ENCODE peak calls at places on chromosomes 13 and 19, in seven cellular contexts. V is right cardiac atrium; P is stimulated activated naive B cell treated with anti-CD40 and anti-IgM and Interleukin-4, amounts not matched to agents 10 μg/mL and 1 μg/mL and 100 μg/mL, for 72 hours; B is fibroblast of pulmonary artery; T is lung microvascular endothelial cell; K is stimulated activated CD4-positive, alpha-beta T cell treated with anti-CD3 and anti-CD28 coated beads, Interleukin-12 subunit alpha, Interleukin-12 subunit beta, amount 100 ng/mL, for 24 hours; Z is Calu3. D is an unnamed sample.
A peak's percentile ranks its signal among the peaks of the same experiment; 100 is the strongest.

GRCh38 chr13:110868631-110869165 is 46.2 kb downstream of the ANKRD10 start:
- DNase-seq in V (no peak), P (no peak), Z (no peak), K (no peak), B (no peak), T (no peak), D (no peak)

GRCh38 chr19:55585658-55586339 is 5.2 kb upstream of the ZNF579 start:
- DNase-seq in K (no peak), T (no peak), B (peak; percentile 79), V (peak; percentile 94), Z (peak; percentile 73), P (peak; percentile 32), D (no peak)

GRCh38 chr13:39918837-39919236 is 263.4 kb downstream of the COG6 start:
- DNase-seq in K (no peak), V (no peak), P (no peak), T (no peak), Z (no peak), B (peak; percentile 66), D (no peak)

GRCh38 chr13:80835902-80836301 is 495.0 kb upstream of the SPRY2 start:
- DNase-seq in Z (no peak), B (no peak), V (no peak), K (no peak), T (no peak), P (no peak), D (no peak)

GRCh38 chr19:18723871-18724377 is 40.4 kb downstream of the CRTC1 start:
- DNase-seq in V (no peak), K (no peak), Z (no peak), B (no peak), P (no peak), T (no peak), D (no peak)

GRCh38 chr19:294819-295686 is 3.9 kb upstream of the PLPP2 start:
- DNase-seq in T (peak; percentile 30), Z (peak; percentile 61), K (no peak), V (peak; percentile 69), B (peak; percentile 29), P (peak; percentile 18), D (no peak)

GRCh38 chr19:12453495-12453894 is 12.7 kb upstream of the ZNF443 start:
- DNase-seq in V (no peak), B (no peak), Z (peak; percentile 32), T (no peak), K (no peak), P (no peak), D (no peak)

GRCh38 chr13:33678084-33678483 is 139.9 kb upstream of the RFC3 start:
- DNase-seq in K (no peak), Z (no peak), T (no peak), V (no peak), P (no peak), B (no peak), D (no peak)

GRCh38 chr13:94435604-94436226 is 43.8 kb downstream of the DCT start:
- DNase-seq in K (no peak), P (no peak), V (no peak), B (peak; percentile 70), T (peak; percentile 54), Z (no peak), D (no peak)

GRCh38 chr13:21402586-21403307 is 56.4 kb downstream of the ZDHHC20 start:
- DNase-seq in V (no peak), B (peak; percentile 30), K (no peak), Z (no peak), P (no peak), T (peak; percentile 12), D (no peak)

GRCh38 chr13:102651392-102651791 is 43.5 kb downstream of the METTL21C start:
- DNase-seq in T (peak; percentile 36), P (no peak), V (no peak), K (no peak), B (peak; percentile 44), Z (no peak), D (no peak)

GRCh38 chr19:6717036-6717435 is 3.4 kb downstream of the C3 start:
- DNase-seq in K (no peak), Z (no peak), B (no peak), T (no peak), V (peak; percentile 31), P (no peak), D (no peak)

GRCh38 chr13:30158774-30159445 is 148.4 kb downstream of the KATNAL1 start:
- DNase-seq in P (no peak), K (no peak), Z (peak; percentile 9), T (peak; percentile 20), B (peak; percentile 49), V (no peak), D (no peak)

GRCh38 chr13:53782400-53783030 is 753.9 kb downstream of the OLFM4 start:
- DNase-seq in K (no peak), P (no peak), B (peak; percentile 66), V (no peak), T (peak; percentile 42), Z (peak; percentile 19), D (peak; percentile 3)

GRCh38 chr13:33612641-33613638 is 205.0 kb upstream of the RFC3 start:
- DNase-seq in Z (no peak), P (no peak), K (no peak), V (no peak), B (no peak), T (no peak), D (no peak)

GRCh38 chr13:45167611-45168554 is 33.0 kb downstream of the KCTD4 start:
- DNase-seq in Z (peak; percentile 60), B (peak; percentile 13), V (no peak), T (no peak), P (no peak), K (no peak), D (no peak)

GRCh38 chr19:46283771-46284170 is 13.1 kb upstream of the HIF3A start:
- DNase-seq in T (peak; percentile 96), K (no peak), P (no peak), B (peak; percentile 79), V (peak; percentile 58), Z (no peak), D (no peak)

GRCh38 chr19:55451522-55452380 is 8.7 kb upstream of the SHISA7 start:
- DNase-seq in B (no peak), K (no peak), Z (no peak), V (peak; percentile 73), T (no peak), P (no peak), D (no peak)

GRCh38 chr13:25943666-25944065 is 108.2 kb downstream of the SHISA2 start:
- DNase-seq in K (no peak), B (peak; percentile 39), V (no peak), P (no peak), T (no peak), Z (no peak), D (no peak)

GRCh38 chr13:33150146-33150545 is 133.9 kb downstream of the KL start:
- DNase-seq in B (peak; percentile 60), Z (no peak), T (peak; percentile 62), K (no peak), V (no peak), P (no peak), D (no peak)

GRCh38 chr19:6220385-6221191 is 59.2 kb downstream of the MLLT1 start:
- DNase-seq in T (no peak), P (no peak), V (peak; percentile 89), K (no peak), B (peak; percentile 74), Z (no peak), D (no peak)

GRCh38 chr19:41064974-41065569 is 23.2 kb upstream of the CYP2A13 start:
- DNase-seq in B (peak; percentile 46), V (no peak), K (no peak), Z (no peak), P (no peak), T (peak; percentile 50), D (no peak)

GRCh38 chr19:3080281-3080680 is 13.9 kb upstream of the GNA11 start:
- DNase-seq in P (no peak), T (peak; percentile 43), K (no peak), B (no peak), V (peak; percentile 46), Z (no peak), D (no peak)

GRCh38 chr13:28716511-28716910 is 2.3 kb downstream of the SLC46A3 start:
- DNase-seq in Z (peak; percentile 12), T (peak; percentile 99), K (no peak), V (peak; percentile 53), P (no peak), B (peak; percentile 97), D (no peak)

GRCh38 chr13:72808917-72809500 is 27.1 kb downstream of the PIBF1 start:
- DNase-seq in V (no peak), K (no peak), P (no peak), B (peak; percentile 27), T (peak; percentile 6), Z (no peak), D (no peak)

GRCh38 chr19:17755977-17756670 is 4.8 kb downstream of the FCHO1 start:
- DNase-seq in Z (peak; percentile 39), P (peak; percentile 73), K (no peak), B (peak; percentile 56), T (peak; percentile 31), V (peak; percentile 66), D (peak; percentile 54)

GRCh38 chr19:43674630-43674982 is 4.6 kb upstream of the PLAUR start:
- DNase-seq in P (no peak), Z (no peak), V (no peak), K (no peak), B (peak; percentile 58), T (peak; percentile 19), D (no peak)

GRCh38 chr19:41413947-41414346 is 13.2 kb downstream of the B3GNT8 start:
- DNase-seq in P (no peak), B (no peak), V (peak; percentile 46), K (no peak), T (no peak), Z (no peak), D (no peak)

GRCh38 chr19:29505034-29505824 is 20.6 kb upstream of the VSTM2B start:
- DNase-seq in K (no peak), P (no peak), B (no peak), V (no peak), Z (no peak), T (no peak), D (no peak)

GRCh38 chr19:42370667-42371066 is 19.4 kb downstream of the CNFN start:
- DNase-seq in V (no peak), P (no peak), B (no peak), Z (no peak), K (no peak), T (no peak), D (no peak)

GRCh38 chr13:97566907-97567306 is 132.9 kb downstream of the RAP2A start:
- DNase-seq in Z (no peak), B (no peak), V (no peak), T (no peak), K (no peak), P (no peak), D (no peak)

GRCh38 chr19:47446534-47447469 is 24.9 kb downstream of the SLC8A2 start:
- DNase-seq in V (no peak), B (peak; percentile 15), K (no peak), T (no peak), P (no peak), Z (no peak), D (no peak)

GRCh38 chr13:99056381-99057014 is 78.6 kb upstream of the DOCK9 start:
- DNase-seq in Z (no peak), K (no peak), V (no peak), T (no peak), P (no peak), B (no peak), D (no peak)

GRCh38 chr13:90545070-90545840 is 802.2 kb upstream of the MIR17HG start:
- DNase-seq in T (no peak), P (no peak), K (no peak), B (peak; percentile 22), Z (peak; percentile 13), V (no peak), D (no peak)

GRCh38 chr13:28040977-28041376 is 52.5 kb upstream of the URAD start:
- DNase-seq in K (no peak), V (peak; percentile 62), B (peak; percentile 20), T (peak; percentile 11), P (no peak), Z (no peak), D (no peak)

GRCh38 chr19:35439921-35440320 is 8.1 kb upstream of the FFAR2 start:
- DNase-seq in K (no peak), B (no peak), P (no peak), V (no peak), T (no peak), Z (no peak), D (no peak)

GRCh38 chr19:42850981-42851717 is 28.4 kb downstream of the PSG1 start:
- DNase-seq in P (no peak), T (peak; percentile 94), V (peak; percentile 65), K (no peak), B (peak; percentile 89), Z (peak; percentile 74), D (no peak)

GRCh38 chr19:55257461-55258411 is 1.1 kb downstream of the PPP6R1 start:
- DNase-seq in B (peak; percentile 5), K (no peak), V (no peak), T (peak; percentile 17), P (no peak), Z (no peak), D (no peak)

D was measured in GM18507.